ENCODE peak calls at places on chromosomes 13 and 19, in four cellular contexts. U is choroid plexus epithelial cell, L is retinal pigment epithelial cell, B is BE2C. G is an unnamed sample.

GRCh38 chr13:91154553-91154952 is 192.9 kb upstream of the MIR17HG start:
- DNase-seq in L (no peak), U (peak), B (no peak), G (peak)

GRCh38 chr13:40605573-40605972 is 60.9 kb downstream of the FOXO1 start:
- DNase-seq in L (no peak), B (no peak), U (no peak), G (no peak)

GRCh38 chr13:87884874-87885273 is 213.7 kb downstream of the SLITRK5 start:
- DNase-seq in B (peak), U (peak), L (peak), G (no peak)

GRCh38 chr19:3575260-3575741 is 2.6 kb downstream of the HMG20B start:
- DNase-seq in L (no peak), U (peak), B (no peak), G (no peak)

GRCh38 chr13:33548065-33548464 is 262.5 kb upstream of the STARD13 start:
- DNase-seq in L (no peak), U (no peak), B (no peak), G (no peak)

GRCh38 chr19:48393559-48394330 is at the start of gene GRIN2D:
- DNase-seq in L (no peak), B (peak), U (peak), G (peak)

GRCh38 chr19:3450796-3451411 is 29.4 kb downstream of the SMIM24 start:
- DNase-seq in L (peak), B (no peak), U (peak), G (peak)

GRCh38 chr19:7873304-7874079 is 698 bp downstream of the PRR36 start:
- DNase-seq in L (no peak), U (no peak), B (no peak), G (no peak)

GRCh38 chr19:43519436-43520088 is 7.4 kb downstream of the ETHE1 start:
- DNase-seq in B (peak), L (no peak), U (peak), G (peak)

GRCh38 chr19:34314437-34315313 is 50.3 kb upstream of the GPI start:
- DNase-seq in B (no peak), L (no peak), U (no peak), G (no peak)

GRCh38 chr13:52744842-52745241 is 5.2 kb upstream of the CNMD start:
- DNase-seq in U (no peak), L (no peak), B (no peak), G (no peak)

GRCh38 chr19:38728752-38729541 is 15.3 kb downstream of the CAPN12 start:
- DNase-seq in B (no peak), U (no peak), L (no peak), G (no peak)

GRCh38 chr13:36374063-36374462 is 27.9 kb upstream of the SPART start:
- DNase-seq in U (no peak), L (no peak), B (no peak), G (no peak)

GRCh38 chr19:33390120-33390907 is 16.8 kb downstream of the CEBPG start:
- DNase-seq in L (no peak), U (no peak), B (peak), G (peak)

GRCh38 chr13:23440821-23441608 is 7.5 kb upstream of the SACS start:
- DNase-seq in U (no peak), L (no peak), B (no peak), G (no peak)

GRCh38 chr19:55216461-55217198 is 7.3 kb upstream of the PTPRH start:
- DNase-seq in L (peak), U (peak), B (peak), G (peak)

GRCh38 chr19:19529783-19530422 is 1.2 kb downstream of the YJEFN3 start:
- DNase-seq in B (no peak), L (no peak), U (no peak), G (no peak)

GRCh38 chr13:51230473-51231105 is 8.4 kb downstream of the FAM124A start:
- DNase-seq in B (no peak), U (peak), L (peak), G (peak)

GRCh38 chr13:78241278-78241919 is 322.8 kb upstream of the EDNRB start:
- DNase-seq in L (peak), U (peak), B (peak), G (peak)

GRCh38 chr13:32010137-32010536 is 21.4 kb upstream of the FRY start:
- DNase-seq in B (no peak), L (no peak), U (peak), G (peak)

GRCh38 chr13:112877976-112878955 is 90.7 kb upstream of the MCF2L start:
- DNase-seq in U (no peak), L (no peak), B (no peak), G (no peak)

GRCh38 chr13:32951580-32951979 is 64.6 kb upstream of the KL start:
- DNase-seq in U (no peak), L (no peak), B (no peak), G (no peak)

GRCh38 chr13:32212420-32212819 is 102.7 kb downstream of the ZAR1L start:
- DNase-seq in U (peak), B (no peak), L (peak), G (peak)

GRCh38 chr13:91351980-91352379 is 4.5 kb downstream of the MIR17HG start:
- DNase-seq in U (no peak), B (no peak), L (peak), G (no peak)

GRCh38 chr19:685457-685931 is 9.3 kb downstream of the FSTL3 start:
- DNase-seq in L (no peak), U (no peak), B (no peak), G (no peak)

GRCh38 chr19:36489920-36490415 is 607 bp upstream of the ZNF566 start:
- DNase-seq in L (peak), B (peak), U (peak), G (peak)

GRCh38 chr13:104764600-104764999 is 1698.4 kb upstream of the SLC10A2 start:
- DNase-seq in U (no peak), L (no peak), B (no peak), G (no peak)

GRCh38 chr19:38417544-38418506 is 8.2 kb downstream of the RASGRP4 start:
- DNase-seq in B (peak), L (no peak), U (no peak), G (no peak)

GRCh38 chr13:41668130-41668757 is 210.9 kb downstream of the RGCC start:
- DNase-seq in L (peak), U (peak), B (peak), G (peak)

GRCh38 chr13:27797228-27797624 is 4.9 kb downstream of the GSX1 start:
- DNase-seq in U (peak), B (peak), L (no peak), G (peak)

GRCh38 chr13:99968521-99969367 is 2.8 kb downstream of the ZIC5 start:
- DNase-seq in L (no peak), U (peak), B (no peak), G (no peak)

GRCh38 chr13:91153372-91153771 is 194.1 kb upstream of the MIR17HG start:
- DNase-seq in U (no peak), B (no peak), L (no peak), G (peak)

GRCh38 chr19:15248648-15249559 is 16.7 kb upstream of the EPHX3 start:
- DNase-seq in U (peak), L (peak), B (no peak), G (peak)

GRCh38 chr19:55304279-55304978 is 20.6 kb downstream of the BRSK1 start:
- DNase-seq in L (no peak), U (peak), B (peak), G (peak)

DNA sequence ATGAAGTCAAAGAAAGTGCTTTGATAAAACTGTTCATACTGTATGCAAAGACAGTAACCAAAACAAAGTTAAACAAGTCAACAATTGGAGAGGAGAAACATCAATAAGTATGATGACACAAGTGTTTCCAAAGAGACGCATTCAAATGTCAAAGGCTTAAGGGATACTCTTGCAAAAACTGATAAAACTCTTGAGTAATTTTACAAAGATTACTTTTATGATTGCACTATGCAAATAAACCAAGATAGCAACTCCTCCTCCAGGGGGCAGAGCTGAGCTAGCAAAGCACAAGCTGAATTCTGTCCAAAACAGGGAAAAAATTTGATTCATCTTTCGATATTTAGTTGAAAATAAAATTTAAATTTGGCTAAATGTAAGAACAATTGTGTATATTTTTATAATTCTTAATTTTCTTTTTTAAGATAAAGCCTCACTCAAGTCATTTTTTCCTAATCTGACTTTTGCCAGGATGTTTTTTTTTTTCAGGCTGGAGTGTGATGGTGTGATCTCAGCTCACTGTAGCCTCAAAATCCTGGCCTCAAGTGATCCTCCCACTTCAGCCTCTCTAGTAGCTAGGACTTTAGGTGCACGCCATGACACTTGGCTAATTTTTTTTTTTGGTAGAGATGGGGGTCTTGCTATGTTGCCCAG is 84.0 kb downstream of the MZT1 start:
- DNase-seq in L (no peak), B (peak), U (peak), G (peak)
- TF ChIP-seq CTCF in L (peak), B (peak), U (peak), G (peak)

GRCh38 chr13:49421391-49421790 is 22.5 kb downstream of the CAB39L start:
- DNase-seq in B (peak), U (peak), L (no peak), G (no peak)
- TF ChIP-seq CTCF in B (peak), U (peak), L (no peak), G (no peak)

GRCh38 chr19:10112037-10112751 is 701 bp downstream of the P2RY11 start:
- DNase-seq in B (no peak), U (peak), L (no peak), G (peak)

GRCh38 chr19:10111405-10111811 is at the start of gene P2RY11:
- DNase-seq in B (peak), L (no peak), U (no peak), G (no peak)

GRCh38 chr19:10109528-10109927 is 2.0 kb upstream of the P2RY11 start:
- DNase-seq in B (no peak), L (no peak), U (no peak), G (no peak)

GRCh38 chr19:10110076-10110971 is 1.2 kb upstream of the P2RY11 start:
- DNase-seq in U (no peak), L (no peak), B (no peak), G (no peak)

GRCh38 chr19:10110972-10111317 is 548 bp upstream of the P2RY11 start:
- DNase-seq in L (no peak), B (no peak), U (no peak), G (no peak)
- TF ChIP-seq CTCF in L (no peak), B (no peak), U (no peak), G (no peak)

GRCh38 chr19:53365899-53366493 is 491 bp downstream of the ZNF525 start:
- DNase-seq in L (no peak), B (peak), U (no peak), G (peak)

DNA sequence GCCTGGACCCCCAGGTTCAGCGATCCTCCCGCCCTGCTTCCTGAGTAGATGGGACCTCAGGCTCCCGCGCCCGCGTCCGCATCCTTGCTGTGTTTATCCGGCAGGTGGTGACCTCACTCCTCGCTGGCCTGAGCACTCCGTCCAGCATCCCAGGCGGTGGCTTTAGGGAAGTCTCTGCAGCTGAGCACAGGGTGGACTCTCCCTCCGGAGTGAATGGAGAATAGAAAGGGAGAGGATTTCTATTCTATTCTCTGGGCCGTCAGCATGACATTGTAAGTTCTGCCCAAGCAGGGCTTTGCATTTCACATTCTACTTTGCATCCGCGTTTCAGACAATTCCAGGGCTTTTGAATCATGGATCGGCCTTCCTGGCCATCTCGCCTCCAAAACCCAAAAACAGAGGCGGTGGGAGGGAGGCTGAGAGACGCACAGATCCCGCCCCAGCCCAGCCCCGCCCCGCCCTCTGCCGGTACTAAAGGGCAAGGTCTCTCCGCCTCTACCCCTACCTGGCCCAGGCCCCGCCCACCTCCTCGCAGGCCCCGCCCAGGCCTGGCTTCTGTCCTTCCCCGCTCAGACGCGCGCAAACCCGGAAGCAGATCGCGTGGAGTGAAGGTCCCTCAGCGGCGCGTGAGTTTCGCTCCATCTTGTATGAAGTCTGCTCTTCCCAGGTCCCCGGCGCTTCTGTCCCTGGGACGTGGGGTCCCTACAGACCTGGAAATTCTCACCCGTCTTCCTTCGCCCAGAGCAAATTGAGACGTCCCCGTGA is at the start of gene ZNF525:
- DNase-seq in L (peak), U (peak), B (peak), G (peak)
- TF ChIP-seq CTCF in L (peak), U (peak), B (peak), G (no peak)

DNA sequence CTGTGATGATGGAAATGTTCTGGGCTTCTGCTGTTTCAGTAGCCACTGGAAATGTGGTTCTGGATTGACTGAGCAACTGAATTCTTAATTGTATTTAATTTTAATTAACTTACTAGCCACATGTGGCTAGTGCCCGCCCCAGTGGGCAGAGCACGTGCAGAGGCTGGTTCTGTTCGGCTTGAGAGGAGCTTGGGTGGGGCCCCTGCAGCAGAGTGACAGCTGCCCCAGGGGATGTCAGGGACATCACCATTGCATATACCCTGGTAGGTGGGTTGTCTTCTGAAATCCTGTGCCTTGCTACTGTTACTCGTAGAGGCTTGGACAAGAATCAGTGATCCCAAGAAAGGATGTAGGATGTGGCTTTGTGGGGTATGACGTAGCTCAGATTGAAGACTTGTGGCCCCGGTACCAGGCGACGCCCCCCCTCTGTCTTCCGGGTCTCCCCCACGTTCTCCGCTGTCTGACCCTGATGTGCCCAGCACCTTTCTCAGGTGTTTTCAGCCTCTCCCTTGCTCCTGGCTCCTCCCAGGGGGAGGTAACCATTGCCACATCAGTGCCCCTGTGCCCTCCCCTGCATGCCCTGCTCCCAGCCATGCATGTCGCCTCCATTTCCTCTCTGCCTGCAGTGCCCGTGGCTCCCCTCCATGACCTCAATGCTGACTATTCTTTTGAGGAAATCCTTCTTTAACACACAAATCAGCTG is 102.6 kb upstream of the RNF113B start:
- DNase-seq in B (peak), U (no peak), L (no peak), G (no peak)
- TF ChIP-seq CTCF in B (no peak), U (no peak), L (no peak), G (no peak)